ENCODE peak calls at places on chromosomes 4 and X, in ten cellular contexts. One of them, this sample, is unnamed.

GRCh38 chr4:144410230-144410783 is 235.6 kb upstream of the HHIP start:
- DNase-seq in neural progenitor cell: no peak
- DNase-seq in psoas muscle: no peak
- DNase-seq in mesendoderm: no peak
- DNase-seq in fibroblast of lung: no peak
- DNase-seq in hepatocyte: no peak
- DNase-seq in tibial artery: no peak
- DNase-seq in A673: no peak
- DNase-seq in breast epithelium: no peak
- DNase-seq in IMR-90: no peak
- DNase-seq in this sample: no peak

GRCh38 chr4:38489924-38490639 is 173.9 kb upstream of the KLF3 start:
- DNase-seq in neural progenitor cell: peak; percentile 61
- DNase-seq in IMR-90: peak; percentile 46
- DNase-seq in fibroblast of lung: peak; percentile 53
- DNase-seq in psoas muscle: no peak
- DNase-seq in A673: peak; percentile 80
- DNase-seq in mesendoderm: peak; percentile 34
- DNase-seq in hepatocyte: peak; percentile 37
- DNase-seq in tibial artery: no peak
- DNase-seq in breast epithelium: no peak
- DNase-seq in this sample: no peak

GRCh38 chr4:29081230-29081955 is 1638.8 kb upstream of the PCDH7 start:
- DNase-seq in fibroblast of lung: peak; percentile 1
- DNase-seq in breast epithelium: no peak
- DNase-seq in tibial artery: no peak
- DNase-seq in mesendoderm: no peak
- DNase-seq in neural progenitor cell: no peak
- DNase-seq in psoas muscle: no peak
- DNase-seq in IMR-90: peak; percentile 28
- DNase-seq in hepatocyte: peak; percentile 6
- DNase-seq in A673: peak; percentile 55
- DNase-seq in this sample: no peak

GRCh38 chrX:119325456-119325855 is 73.7 kb upstream of the SLC25A43 start:
- DNase-seq in breast epithelium: no peak
- DNase-seq in psoas muscle: no peak
- DNase-seq in IMR-90: no peak
- DNase-seq in hepatocyte: no peak
- DNase-seq in neural progenitor cell: no peak
- DNase-seq in mesendoderm: peak; percentile 39
- DNase-seq in A673: no peak
- DNase-seq in tibial artery: no peak
- DNase-seq in fibroblast of lung: peak; percentile 51
- DNase-seq in this sample: no peak

GRCh38 chr4:187826725-187827124 is 168.8 kb upstream of the ZFP42 start:
- DNase-seq in mesendoderm: peak; percentile 41
- DNase-seq in neural progenitor cell: no peak
- DNase-seq in psoas muscle: no peak
- DNase-seq in A673: peak; percentile 28
- DNase-seq in tibial artery: no peak
- DNase-seq in IMR-90: no peak
- DNase-seq in hepatocyte: no peak
- DNase-seq in fibroblast of lung: no peak
- DNase-seq in breast epithelium: no peak
- DNase-seq in this sample: no peak

GRCh38 chr4:14568356-14568755 is 433.9 kb upstream of the CPEB2 start:
- DNase-seq in tibial artery: no peak
- DNase-seq in neural progenitor cell: no peak
- DNase-seq in fibroblast of lung: peak; percentile 1
- DNase-seq in IMR-90: no peak
- DNase-seq in mesendoderm: no peak
- DNase-seq in psoas muscle: no peak
- DNase-seq in A673: no peak
- DNase-seq in hepatocyte: no peak
- DNase-seq in breast epithelium: no peak
- DNase-seq in this sample: no peak

GRCh38 chr4:147345662-147346061 is 135.2 kb upstream of the EDNRA start:
- DNase-seq in A673: peak; percentile 8
- DNase-seq in fibroblast of lung: no peak
- DNase-seq in IMR-90: no peak
- DNase-seq in neural progenitor cell: no peak
- DNase-seq in mesendoderm: no peak
- DNase-seq in hepatocyte: no peak
- DNase-seq in breast epithelium: no peak
- DNase-seq in psoas muscle: no peak
- DNase-seq in tibial artery: no peak
- DNase-seq in this sample: no peak

GRCh38 chrX:13197961-13198761 is 121.7 kb downstream of the ATXN3L start:
- DNase-seq in tibial artery: no peak
- DNase-seq in hepatocyte: no peak
- DNase-seq in fibroblast of lung: no peak
- DNase-seq in breast epithelium: no peak
- DNase-seq in A673: peak; percentile 17
- DNase-seq in mesendoderm: peak; percentile 71
- DNase-seq in IMR-90: no peak
- DNase-seq in psoas muscle: no peak
- DNase-seq in neural progenitor cell: no peak
- DNase-seq in this sample: no peak

GRCh38 chrX:68880846-68881513 is 52.2 kb downstream of the EFNB1 start:
- DNase-seq in psoas muscle: no peak
- DNase-seq in breast epithelium: no peak
- DNase-seq in tibial artery: no peak
- DNase-seq in mesendoderm: peak; percentile 83
- DNase-seq in fibroblast of lung: no peak
- DNase-seq in IMR-90: no peak
- DNase-seq in hepatocyte: no peak
- DNase-seq in neural progenitor cell: peak; percentile 88
- DNase-seq in A673: no peak
- DNase-seq in this sample: no peak

GRCh38 chr4:173748353-173748752 is 218.3 kb upstream of the HAND2 start:
- DNase-seq in neural progenitor cell: no peak
- DNase-seq in fibroblast of lung: no peak
- DNase-seq in A673: peak; percentile 61
- DNase-seq in psoas muscle: no peak
- DNase-seq in hepatocyte: peak; percentile 15
- DNase-seq in mesendoderm: no peak
- DNase-seq in tibial artery: no peak
- DNase-seq in IMR-90: peak; percentile 4
- DNase-seq in breast epithelium: no peak
- DNase-seq in this sample: no peak

GRCh38 chr4:6900956-6901355 is 8.7 kb upstream of the TBC1D14 start:
- DNase-seq in psoas muscle: no peak
- DNase-seq in tibial artery: no peak
- DNase-seq in fibroblast of lung: no peak
- DNase-seq in hepatocyte: no peak
- DNase-seq in breast epithelium: no peak
- DNase-seq in neural progenitor cell: no peak
- DNase-seq in A673: no peak
- DNase-seq in IMR-90: no peak
- DNase-seq in mesendoderm: no peak
- DNase-seq in this sample: no peak

GRCh38 chrX:46758163-46758955 is 559 bp downstream of the SLC9A7 start:
- DNase-seq in psoas muscle: peak; percentile 56
- DNase-seq in breast epithelium: no peak
- DNase-seq in A673: no peak
- DNase-seq in fibroblast of lung: peak; percentile 27
- DNase-seq in mesendoderm: no peak
- DNase-seq in neural progenitor cell: no peak
- DNase-seq in IMR-90: peak; percentile 10
- DNase-seq in tibial artery: no peak
- DNase-seq in hepatocyte: peak; percentile 24
- DNase-seq in this sample: no peak

GRCh38 chrX:10254746-10255145 is 98.0 kb downstream of the CLCN4 start:
- DNase-seq in fibroblast of lung: peak; percentile 6
- DNase-seq in neural progenitor cell: no peak
- DNase-seq in mesendoderm: peak; percentile 24
- DNase-seq in psoas muscle: no peak
- DNase-seq in tibial artery: no peak
- DNase-seq in IMR-90: no peak
- DNase-seq in A673: no peak
- DNase-seq in breast epithelium: no peak
- DNase-seq in hepatocyte: no peak
- DNase-seq in this sample: no peak

GRCh38 chr4:120915311-120915710 is 7.2 kb downstream of the PRDM5 start:
- DNase-seq in hepatocyte: no peak
- DNase-seq in psoas muscle: no peak
- DNase-seq in IMR-90: no peak
- DNase-seq in mesendoderm: no peak
- DNase-seq in tibial artery: no peak
- DNase-seq in fibroblast of lung: no peak
- DNase-seq in neural progenitor cell: no peak
- DNase-seq in breast epithelium: no peak
- DNase-seq in A673: no peak
- DNase-seq in this sample: no peak

GRCh38 chr4:88802585-88803285 is 105.1 kb upstream of the NAP1L5 start:
- DNase-seq in mesendoderm: no peak
- DNase-seq in A673: no peak
- DNase-seq in psoas muscle: no peak
- DNase-seq in neural progenitor cell: no peak
- DNase-seq in fibroblast of lung: peak; percentile 40
- DNase-seq in hepatocyte: no peak
- DNase-seq in breast epithelium: no peak
- DNase-seq in tibial artery: no peak
- DNase-seq in IMR-90: peak; percentile 34
- DNase-seq in this sample: no peak
- H3K27ac ChIP-seq in mesendoderm: no peak overlapping the region
- H3K27ac ChIP-seq in A673: no peak overlapping the region
- H3K27ac ChIP-seq in psoas muscle: peak overlapping the region; percentile 37
- H3K27ac ChIP-seq in neural progenitor cell: no peak overlapping the region
- H3K27ac ChIP-seq in fibroblast of lung: peak overlapping the region; percentile 10
- H3K27ac ChIP-seq in hepatocyte: no peak overlapping the region
- H3K27ac ChIP-seq in breast epithelium: peak overlapping the region; percentile 73
- H3K27ac ChIP-seq in tibial artery: no peak overlapping the region
- H3K27ac ChIP-seq in IMR-90: peak overlapping the region; percentile 26
- H3K27ac ChIP-seq in this sample: peak overlapping the region; percentile 41

DNA sequence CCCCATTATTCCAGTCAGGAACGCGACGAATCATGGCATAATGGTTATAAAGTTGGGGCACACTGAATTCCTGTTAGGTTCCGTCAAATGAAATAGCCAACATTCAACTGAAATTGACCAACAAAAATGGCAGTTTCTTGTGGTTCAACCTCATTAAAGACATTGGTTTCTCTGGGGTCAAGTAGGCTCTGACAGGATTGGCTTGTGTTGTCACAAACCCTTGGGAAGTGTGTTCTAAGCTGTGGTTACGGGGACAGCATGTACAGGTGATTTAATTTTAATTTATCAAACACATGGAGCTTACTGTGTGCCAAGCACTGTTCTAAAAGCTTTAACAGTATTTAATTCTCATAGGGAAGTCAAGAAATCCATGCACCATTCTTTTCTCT is 751 bp downstream of the XK start:
- DNase-seq in mesendoderm: no peak
- DNase-seq in fibroblast of lung: no peak
- DNase-seq in psoas muscle: no peak
- DNase-seq in tibial artery: no peak
- DNase-seq in A673: no peak
- DNase-seq in hepatocyte: no peak
- DNase-seq in IMR-90: no peak
- DNase-seq in neural progenitor cell: no peak
- DNase-seq in breast epithelium: no peak
- DNase-seq in this sample: no peak
- H3K27ac ChIP-seq in mesendoderm: no peak overlapping the region
- H3K27ac ChIP-seq in fibroblast of lung: no peak overlapping the region
- H3K27ac ChIP-seq in psoas muscle: peak overlapping the region; percentile 85
- H3K27ac ChIP-seq in tibial artery: peak overlapping the region; percentile 91
- H3K27ac ChIP-seq in A673: no peak overlapping the region
- H3K27ac ChIP-seq in hepatocyte: no peak overlapping the region
- H3K27ac ChIP-seq in IMR-90: no peak overlapping the region
- H3K27ac ChIP-seq in neural progenitor cell: no peak overlapping the region
- H3K27ac ChIP-seq in breast epithelium: no peak overlapping the region
- H3K27ac ChIP-seq in this sample: peak overlapping the region; percentile 18

DNA sequence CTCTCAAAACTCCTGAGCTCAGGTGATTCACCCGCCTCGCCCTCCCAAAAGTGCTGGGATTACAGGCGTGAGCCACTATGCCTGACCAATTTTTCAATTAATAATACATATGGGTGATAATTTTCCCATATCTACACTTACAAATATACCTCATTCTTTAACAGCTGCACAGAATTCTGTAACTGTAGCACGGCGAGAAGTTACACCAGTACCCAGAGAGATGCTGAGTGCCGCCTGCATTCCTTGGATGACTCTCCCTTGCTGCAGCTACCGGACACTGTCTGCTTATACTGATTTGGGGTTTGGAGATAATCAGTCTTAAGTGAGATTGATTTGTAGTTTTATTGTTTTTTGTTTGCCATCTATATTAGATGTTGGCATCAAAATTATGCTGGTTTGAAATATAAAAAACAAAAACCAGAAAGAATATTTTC is 5.8 kb downstream of the TIFA start:
- DNase-seq in breast epithelium: no peak
- DNase-seq in neural progenitor cell: peak; percentile 13
- DNase-seq in A673: no peak
- DNase-seq in psoas muscle: no peak
- DNase-seq in IMR-90: peak; percentile 13
- DNase-seq in hepatocyte: no peak
- DNase-seq in mesendoderm: no peak
- DNase-seq in tibial artery: no peak
- DNase-seq in fibroblast of lung: peak; percentile 11
- DNase-seq in this sample: no peak
- H3K27ac ChIP-seq in breast epithelium: peak overlapping the region; percentile 29
- H3K27ac ChIP-seq in neural progenitor cell: no peak overlapping the region
- H3K27ac ChIP-seq in A673: no peak overlapping the region
- H3K27ac ChIP-seq in psoas muscle: no peak overlapping the region
- H3K27ac ChIP-seq in IMR-90: no peak overlapping the region
- H3K27ac ChIP-seq in hepatocyte: no peak overlapping the region
- H3K27ac ChIP-seq in mesendoderm: no peak overlapping the region
- H3K27ac ChIP-seq in tibial artery: no peak overlapping the region
- H3K27ac ChIP-seq in fibroblast of lung: no peak overlapping the region
- H3K27ac ChIP-seq in this sample: no peak overlapping the region

GRCh38 chr4:16294455-16294854 is 68.2 kb upstream of the TAPT1 start:
- DNase-seq in hepatocyte: no peak
- DNase-seq in tibial artery: no peak
- DNase-seq in breast epithelium: no peak
- DNase-seq in IMR-90: peak; percentile 52
- DNase-seq in neural progenitor cell: no peak
- DNase-seq in mesendoderm: no peak
- DNase-seq in fibroblast of lung: peak; percentile 64
- DNase-seq in A673: no peak
- DNase-seq in psoas muscle: no peak
- DNase-seq in this sample: no peak

GRCh38 chr4:16297003-16297402 is 70.7 kb upstream of the TAPT1 start:
- DNase-seq in breast epithelium: no peak
- DNase-seq in hepatocyte: no peak
- DNase-seq in psoas muscle: no peak
- DNase-seq in tibial artery: no peak
- DNase-seq in mesendoderm: no peak
- DNase-seq in fibroblast of lung: no peak
- DNase-seq in A673: no peak
- DNase-seq in neural progenitor cell: no peak
- DNase-seq in IMR-90: no peak
- DNase-seq in this sample: no peak

GRCh38 chr4:16289872-16290554 is 63.7 kb upstream of the TAPT1 start:
- DNase-seq in fibroblast of lung: peak; percentile 21
- DNase-seq in hepatocyte: peak; percentile 51
- DNase-seq in psoas muscle: no peak
- DNase-seq in IMR-90: peak; percentile 46
- DNase-seq in mesendoderm: peak; percentile 37
- DNase-seq in A673: peak; percentile 86
- DNase-seq in tibial artery: no peak
- DNase-seq in neural progenitor cell: peak; percentile 37
- DNase-seq in breast epithelium: no peak
- DNase-seq in this sample: no peak

GRCh38 chr4:16290681-16291420 is 64.6 kb upstream of the TAPT1 start:
- DNase-seq in mesendoderm: no peak
- DNase-seq in fibroblast of lung: no peak
- DNase-seq in psoas muscle: no peak
- DNase-seq in A673: peak; percentile 57
- DNase-seq in breast epithelium: no peak
- DNase-seq in IMR-90: no peak
- DNase-seq in hepatocyte: no peak
- DNase-seq in neural progenitor cell: no peak
- DNase-seq in tibial artery: no peak
- DNase-seq in this sample: no peak

GRCh38 chr4:16293205-16293860 is 67.1 kb upstream of the TAPT1 start:
- DNase-seq in mesendoderm: peak; percentile 70
- DNase-seq in IMR-90: no peak
- DNase-seq in breast epithelium: no peak
- DNase-seq in neural progenitor cell: no peak
- DNase-seq in A673: peak; percentile 14
- DNase-seq in tibial artery: no peak
- DNase-seq in psoas muscle: no peak
- DNase-seq in fibroblast of lung: no peak
- DNase-seq in hepatocyte: no peak
- DNase-seq in this sample: no peak
- H3K27ac ChIP-seq in mesendoderm: no peak overlapping the region
- H3K27ac ChIP-seq in IMR-90: no peak overlapping the region
- H3K27ac ChIP-seq in breast epithelium: no peak overlapping the region
- H3K27ac ChIP-seq in neural progenitor cell: no peak overlapping the region
- H3K27ac ChIP-seq in A673: no peak overlapping the region
- H3K27ac ChIP-seq in tibial artery: no peak overlapping the region
- H3K27ac ChIP-seq in psoas muscle: no peak overlapping the region
- H3K27ac ChIP-seq in fibroblast of lung: no peak overlapping the region
- H3K27ac ChIP-seq in hepatocyte: no peak overlapping the region
- H3K27ac ChIP-seq in this sample: no peak overlapping the region

This sample was measured in caudate nucleus.